ENCODE peak calls at places on chromosomes 16 and 17, in five cellular contexts. U is GM19239, Z is T-helper 2 cell, S is mesothelial cell of epicardium, Q is GM10248. F is an unnamed sample.

GRCh38 chr16:2385441-2385840 is 43.8 kb upstream of the CCNF start:
- DNase-seq in U (no peak), S (no peak), Q (no peak), Z (no peak), F (no peak)

GRCh38 chr17:4839965-4840892 is 7.1 kb downstream of the MINK1 start:
- DNase-seq in U (no peak), S (no peak), Z (no peak), Q (no peak), F (no peak)

GRCh38 chr16:51971184-51971583 is 575.8 kb downstream of the TOX3 start:
- DNase-seq in U (no peak), Q (no peak), S (no peak), Z (no peak), F (no peak)

GRCh38 chr16:88437367-88437964 is 15.6 kb upstream of the ZFPM1 start:
- DNase-seq in U (peak), S (peak), Z (peak), Q (peak), F (peak)

GRCh38 chr17:29929006-29929543 is 953 bp downstream of the SSH2 start:
- DNase-seq in S (no peak), Q (no peak), U (no peak), Z (no peak), F (no peak)

GRCh38 chr16:85055503-85056210 is 28.1 kb downstream of the KIAA0513 start:
- DNase-seq in S (no peak), Z (peak), U (peak), Q (peak), F (peak)

GRCh38 chr16:50001144-50001543 is 23.9 kb upstream of the CNEP1R1 start:
- DNase-seq in Q (no peak), U (no peak), Z (no peak), S (no peak), F (no peak)

GRCh38 chr16:82031116-82032084 is 3.7 kb upstream of the HSD17B2 start:
- DNase-seq in U (no peak), Z (no peak), Q (peak), S (no peak), F (no peak)

GRCh38 chr16:54879681-54880080 is 51.0 kb upstream of the IRX5 start:
- DNase-seq in Z (no peak), U (no peak), Q (no peak), S (no peak), F (no peak)

GRCh38 chr17:47820023-47820789 is 1.4 kb downstream of the OSBPL7 start:
- DNase-seq in S (no peak), Q (no peak), U (no peak), Z (no peak), F (no peak)

GRCh38 chr17:48542956-48543853 is 1.7 kb downstream of the HOXB2 start:
- DNase-seq in Q (peak), S (peak), U (no peak), Z (peak), F (peak)

GRCh38 chr16:1678500-1679098 is 520 bp downstream of the JPT2 start:
- DNase-seq in Q (no peak), U (no peak), S (peak), Z (peak), F (peak)

GRCh38 chr17:30345527-30346075 is 11.7 kb upstream of the TMIGD1 start:
- DNase-seq in Z (no peak), Q (peak), U (no peak), S (no peak), F (no peak)

GRCh38 chr17:61877837-61878236 is 14.5 kb upstream of the BRIP1 start:
- DNase-seq in U (no peak), Z (no peak), S (no peak), Q (no peak), F (no peak)

GRCh38 chr16:82055728-82056549 is 20.9 kb downstream of the HSD17B2 start:
- DNase-seq in S (no peak), U (no peak), Q (no peak), Z (no peak), F (no peak)

GRCh38 chr17:76772842-76773521 is 35.1 kb downstream of the MFSD11 start:
- DNase-seq in Z (peak), Q (no peak), S (no peak), U (no peak), F (peak)

GRCh38 chr16:4193920-4194319 is 48.0 kb downstream of the SRL start:
- DNase-seq in U (no peak), S (no peak), Z (no peak), Q (no peak), F (no peak)

GRCh38 chr17:31834448-31834847 is 24.6 kb downstream of the COPRS start:
- DNase-seq in Q (peak), S (no peak), U (peak), Z (no peak), F (no peak)

GRCh38 chr16:67459858-67460144 is 21.2 kb downstream of the ATP6V0D1 start:
- DNase-seq in U (no peak), S (no peak), Q (no peak), Z (no peak), F (no peak)

GRCh38 chr16:13848795-13849194 is 71.2 kb upstream of the ERCC4 start:
- DNase-seq in Q (no peak), Z (no peak), U (no peak), S (no peak), F (no peak)

GRCh38 chr17:48575673-48576478 is 2.3 kb downstream of the HOXB4 start:
- DNase-seq in S (no peak), Q (no peak), Z (no peak), U (no peak), F (no peak)

GRCh38 chr17:58303981-58304734 is 23.4 kb upstream of the MPO start:
- DNase-seq in U (peak), S (peak), Q (peak), Z (peak), F (peak)

GRCh38 chr17:73291260-73291801 is 20.5 kb downstream of the CDC42EP4 start:
- DNase-seq in Q (peak), U (no peak), Z (no peak), S (no peak), F (no peak)

GRCh38 chr17:42050360-42051012 is at the start of gene C17orf113:
- DNase-seq in U (peak), Q (peak), Z (peak), S (peak), F (no peak)

GRCh38 chr16:14672403-14672971 is 21.6 kb downstream of the PLA2G10 start:
- DNase-seq in Q (peak), U (peak), S (no peak), Z (no peak), F (no peak)

GRCh38 chr17:73232587-73233373 is 28.9 kb downstream of the CPSF4L start:
- DNase-seq in Q (peak), S (peak), U (no peak), Z (no peak), F (no peak)

GRCh38 chr17:73182616-73183310 is 10.1 kb upstream of the COG1 start:
- DNase-seq in U (no peak), Z (no peak), Q (no peak), S (no peak), F (no peak)

GRCh38 chr17:36534117-36534880 is at the start of gene MYO19:
- DNase-seq in S (peak), Z (peak), U (peak), Q (peak), F (no peak)

GRCh38 chr16:27430512-27430911 is 28.5 kb downstream of the IL21R start:
- DNase-seq in S (peak), Q (no peak), U (no peak), Z (no peak), F (no peak)

GRCh38 chr17:64008346-64008745 is 10.2 kb downstream of the PRR29 start:
- DNase-seq in S (no peak), U (no peak), Q (no peak), Z (no peak), F (no peak)

GRCh38 chr17:40486513-40487370 is 14.7 kb downstream of the TNS4 start:
- DNase-seq in Q (no peak), U (no peak), S (no peak), Z (no peak), F (no peak)

GRCh38 chr17:1883536-1883935 is 53.7 kb downstream of the RPA1 start:
- DNase-seq in U (no peak), Z (no peak), S (no peak), Q (no peak), F (no peak)

GRCh38 chr16:50210266-50211038 is 55.9 kb upstream of the ADCY7 start:
- DNase-seq in S (peak), U (peak), Z (peak), Q (peak), F (peak)

GRCh38 chr17:7432296-7432695 is 2.9 kb upstream of the TMEM102 start:
- DNase-seq in Q (no peak), Z (no peak), U (no peak), S (no peak), F (no peak)

GRCh38 chr17:46876353-46876887 is 25.0 kb downstream of the WNT9B start:
- DNase-seq in Z (no peak), Q (no peak), S (no peak), U (peak), F (no peak)

GRCh38 chr17:5238333-5238732 is 3.7 kb upstream of the SCIMP start:
- DNase-seq in Z (no peak), Q (no peak), S (no peak), U (no peak), F (no peak)

GRCh38 chr16:4064950-4065352 is 51.3 kb downstream of the ADCY9 start:
- DNase-seq in Z (peak), S (no peak), Q (no peak), U (no peak), F (no peak)

GRCh38 chr17:3571043-3571900 is 13.7 kb upstream of the TRPV3 start:
- DNase-seq in Z (no peak), S (no peak), Q (no peak), U (no peak), F (no peak)